ENCODE peak calls at places on chromosomes 6 and 20, in ten cellular contexts. One of them, this sample, is unnamed.
A peak's percentile ranks its signal among the peaks of the same experiment; 100 is the strongest.

GRCh38 chr20:20695250-20695816 is 17.1 kb downstream of the RALGAPA2 start:
- DNase-seq in aorta: no peak
- DNase-seq in pancreas: no peak
- DNase-seq in GM12878: no peak
- DNase-seq in Karpas-422: no peak
- DNase-seq in Peyer's patch: no peak
- DNase-seq in SJSA1: no peak
- DNase-seq in cardiac muscle cell: no peak
- DNase-seq in CD8-positive, alpha-beta memory T cell: no peak
- DNase-seq in fibroblast of lung: no peak
- DNase-seq in this sample: no peak

GRCh38 chr20:37276494-37277252 is 12.8 kb upstream of the MANBAL start:
- DNase-seq in aorta: peak; percentile 76
- DNase-seq in pancreas: peak; percentile 41
- DNase-seq in GM12878: no peak
- DNase-seq in Karpas-422: no peak
- DNase-seq in Peyer's patch: peak; percentile 56
- DNase-seq in SJSA1: no peak
- DNase-seq in cardiac muscle cell: no peak
- DNase-seq in CD8-positive, alpha-beta memory T cell: no peak
- DNase-seq in fibroblast of lung: peak; percentile 83
- DNase-seq in this sample: peak; percentile 49

GRCh38 chr6:118660218-118660569 is 8.8 kb upstream of the CEP85L start:
- DNase-seq in aorta: no peak
- DNase-seq in pancreas: peak; percentile 17
- DNase-seq in GM12878: no peak
- DNase-seq in Karpas-422: no peak
- DNase-seq in Peyer's patch: peak; percentile 44
- DNase-seq in SJSA1: no peak
- DNase-seq in cardiac muscle cell: peak; percentile 83
- DNase-seq in CD8-positive, alpha-beta memory T cell: peak; percentile 32
- DNase-seq in fibroblast of lung: no peak
- DNase-seq in this sample: no peak

GRCh38 chr20:32183947-32184635 is 23.5 kb downstream of the PLAGL2 start:
- DNase-seq in aorta: peak; percentile 24
- DNase-seq in pancreas: no peak
- DNase-seq in GM12878: no peak
- DNase-seq in Karpas-422: peak; percentile 59
- DNase-seq in Peyer's patch: no peak
- DNase-seq in SJSA1: no peak
- DNase-seq in cardiac muscle cell: no peak
- DNase-seq in CD8-positive, alpha-beta memory T cell: no peak
- DNase-seq in fibroblast of lung: no peak
- DNase-seq in this sample: no peak

GRCh38 chr6:134035823-134036296 is 16.6 kb downstream of the SLC2A12 start:
- DNase-seq in aorta: no peak
- DNase-seq in pancreas: peak; percentile 27
- DNase-seq in GM12878: peak; percentile 12
- DNase-seq in Karpas-422: no peak
- DNase-seq in Peyer's patch: no peak
- DNase-seq in SJSA1: peak; percentile 55
- DNase-seq in cardiac muscle cell: no peak
- DNase-seq in CD8-positive, alpha-beta memory T cell: no peak
- DNase-seq in fibroblast of lung: peak; percentile 92
- DNase-seq in this sample: no peak

GRCh38 chr20:1526896-1527295 is 30.6 kb downstream of the SIRPD start:
- DNase-seq in aorta: no peak
- DNase-seq in pancreas: no peak
- DNase-seq in GM12878: no peak
- DNase-seq in Karpas-422: no peak
- DNase-seq in Peyer's patch: no peak
- DNase-seq in SJSA1: no peak
- DNase-seq in cardiac muscle cell: no peak
- DNase-seq in CD8-positive, alpha-beta memory T cell: no peak
- DNase-seq in fibroblast of lung: no peak
- DNase-seq in this sample: no peak

GRCh38 chr6:113402541-113402940 is 454.6 kb upstream of the MARCKS start:
- DNase-seq in aorta: no peak
- DNase-seq in pancreas: peak; percentile 37
- DNase-seq in GM12878: no peak
- DNase-seq in Karpas-422: no peak
- DNase-seq in Peyer's patch: no peak
- DNase-seq in SJSA1: no peak
- DNase-seq in cardiac muscle cell: peak; percentile 8
- DNase-seq in CD8-positive, alpha-beta memory T cell: no peak
- DNase-seq in fibroblast of lung: no peak
- DNase-seq in this sample: no peak

GRCh38 chr6:163577404-163577803 is 162.9 kb downstream of the QKI start:
- DNase-seq in aorta: no peak
- DNase-seq in pancreas: no peak
- DNase-seq in GM12878: no peak
- DNase-seq in Karpas-422: no peak
- DNase-seq in Peyer's patch: no peak
- DNase-seq in SJSA1: no peak
- DNase-seq in cardiac muscle cell: no peak
- DNase-seq in CD8-positive, alpha-beta memory T cell: no peak
- DNase-seq in fibroblast of lung: no peak
- DNase-seq in this sample: no peak

GRCh38 chr6:104955927-104956662 is 812 bp upstream of the LIN28B start:
- DNase-seq in aorta: no peak
- DNase-seq in pancreas: no peak
- DNase-seq in GM12878: no peak
- DNase-seq in Karpas-422: peak; percentile 62
- DNase-seq in Peyer's patch: no peak
- DNase-seq in SJSA1: no peak
- DNase-seq in cardiac muscle cell: peak; percentile 75
- DNase-seq in CD8-positive, alpha-beta memory T cell: no peak
- DNase-seq in fibroblast of lung: no peak
- DNase-seq in this sample: no peak

GRCh38 chr6:104958720-104959452 is 2.0 kb downstream of the LIN28B start:
- DNase-seq in aorta: no peak
- DNase-seq in pancreas: no peak
- DNase-seq in GM12878: no peak
- DNase-seq in Karpas-422: peak; percentile 82
- DNase-seq in Peyer's patch: no peak
- DNase-seq in SJSA1: no peak
- DNase-seq in cardiac muscle cell: peak; percentile 38
- DNase-seq in CD8-positive, alpha-beta memory T cell: no peak
- DNase-seq in fibroblast of lung: no peak
- DNase-seq in this sample: no peak

GRCh38 chr6:104956663-104957294 is at the start of gene LIN28B:
- DNase-seq in aorta: no peak
- DNase-seq in pancreas: no peak
- DNase-seq in GM12878: no peak
- DNase-seq in Karpas-422: peak; percentile 87
- DNase-seq in Peyer's patch: no peak
- DNase-seq in SJSA1: no peak
- DNase-seq in cardiac muscle cell: peak; percentile 37
- DNase-seq in CD8-positive, alpha-beta memory T cell: no peak
- DNase-seq in fibroblast of lung: no peak
- DNase-seq in this sample: no peak

GRCh38 chr6:104958178-104958520 is 1.2 kb downstream of the LIN28B start:
- DNase-seq in aorta: no peak
- DNase-seq in pancreas: no peak
- DNase-seq in GM12878: no peak
- DNase-seq in Karpas-422: peak; percentile 58
- DNase-seq in Peyer's patch: no peak
- DNase-seq in SJSA1: no peak
- DNase-seq in cardiac muscle cell: no peak
- DNase-seq in CD8-positive, alpha-beta memory T cell: no peak
- DNase-seq in fibroblast of lung: no peak
- DNase-seq in this sample: no peak

GRCh38 chr6:104957301-104958177 is 632 bp downstream of the LIN28B start:
- DNase-seq in aorta: no peak
- DNase-seq in pancreas: no peak
- DNase-seq in GM12878: no peak
- DNase-seq in Karpas-422: peak; percentile 85
- DNase-seq in Peyer's patch: no peak
- DNase-seq in SJSA1: no peak
- DNase-seq in cardiac muscle cell: peak; percentile 41
- DNase-seq in CD8-positive, alpha-beta memory T cell: no peak
- DNase-seq in fibroblast of lung: no peak
- DNase-seq in this sample: no peak
- H3K4me3 ChIP-seq in aorta: no peak overlapping the region
- H3K4me3 ChIP-seq in pancreas: no peak overlapping the region
- H3K4me3 ChIP-seq in GM12878: no peak overlapping the region
- H3K4me3 ChIP-seq in Karpas-422: peak overlapping the region; percentile 67
- H3K4me3 ChIP-seq in Peyer's patch: no peak overlapping the region
- H3K4me3 ChIP-seq in SJSA1: no peak overlapping the region
- H3K4me3 ChIP-seq in cardiac muscle cell: peak overlapping the region; percentile 76
- H3K4me3 ChIP-seq in CD8-positive, alpha-beta memory T cell: no peak overlapping the region
- H3K4me3 ChIP-seq in fibroblast of lung: no peak overlapping the region
- H3K4me3 ChIP-seq in this sample: no peak overlapping the region

DNA sequence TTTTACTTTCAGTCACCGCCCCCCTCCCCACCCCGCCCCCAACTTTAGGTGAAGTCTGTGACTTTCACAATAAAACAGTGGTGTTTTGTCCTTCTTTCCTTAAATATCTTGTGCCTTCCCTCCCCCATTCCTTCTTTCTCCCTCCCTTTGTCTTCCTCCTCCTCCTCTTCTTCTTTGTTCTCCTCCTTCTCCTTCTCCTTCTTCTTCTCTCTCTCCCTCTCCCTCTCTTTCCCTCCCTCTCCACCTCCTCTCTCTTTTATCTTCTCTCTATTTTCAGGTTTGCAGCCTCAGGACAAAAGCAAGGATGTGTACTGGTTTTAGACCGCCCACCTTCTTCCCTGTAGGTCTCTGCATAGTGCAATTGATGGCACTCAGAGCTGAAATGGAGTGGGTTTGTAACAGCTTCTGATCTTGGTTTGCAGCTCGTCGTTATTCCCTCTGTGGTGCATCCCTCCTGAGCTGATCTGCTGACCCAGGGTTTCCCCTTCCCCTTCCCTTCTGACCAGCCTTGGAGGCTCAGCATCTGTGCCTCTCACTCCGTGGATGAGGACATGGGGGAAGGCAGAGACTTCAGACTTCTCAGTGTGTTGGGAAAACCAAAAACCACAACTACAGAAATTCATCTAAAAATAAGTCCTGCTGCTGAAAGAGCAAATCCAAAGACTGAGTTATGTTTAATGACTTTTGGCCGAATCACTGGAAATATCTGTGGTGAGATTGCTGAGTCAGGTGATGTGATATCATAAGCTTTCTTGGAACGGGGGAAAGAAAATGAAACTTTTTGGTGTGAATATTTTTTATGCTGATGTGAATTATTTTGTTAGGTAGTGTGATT is 6.9 kb downstream of the VGLL2 start:
- DNase-seq in aorta: no peak
- DNase-seq in pancreas: no peak
- DNase-seq in GM12878: no peak
- DNase-seq in Karpas-422: no peak
- DNase-seq in Peyer's patch: no peak
- DNase-seq in SJSA1: no peak
- DNase-seq in cardiac muscle cell: no peak
- DNase-seq in CD8-positive, alpha-beta memory T cell: no peak
- DNase-seq in fibroblast of lung: peak; percentile 50
- DNase-seq in this sample: no peak
- H3K27me3 ChIP-seq in aorta: no peaks in the 10 kb centered on the region
- H3K27me3 ChIP-seq in pancreas: peaks cover 61% of the 10 kb centered on the region
- H3K27me3 ChIP-seq in GM12878: peaks cover 22% of the 10 kb centered on the region
- H3K27me3 ChIP-seq in Karpas-422: no peaks in the 10 kb centered on the region
- H3K27me3 ChIP-seq in Peyer's patch: peaks cover 40% of the 10 kb centered on the region
- H3K27me3 ChIP-seq in SJSA1: peaks cover 22% of the 10 kb centered on the region
- H3K27me3 ChIP-seq in cardiac muscle cell: peaks cover 99% of the 10 kb centered on the region
- H3K27me3 ChIP-seq in CD8-positive, alpha-beta memory T cell: peaks cover 11% of the 10 kb centered on the region
- H3K27me3 ChIP-seq in fibroblast of lung: peaks cover 35% of the 10 kb centered on the region
- H3K27me3 ChIP-seq in this sample: peaks cover 4% of the 10 kb centered on the region

GRCh38 chr6:34525431-34526175 is 30.5 kb downstream of the SPDEF start:
- DNase-seq in aorta: peak; percentile 65
- DNase-seq in pancreas: no peak
- DNase-seq in GM12878: no peak
- DNase-seq in Karpas-422: no peak
- DNase-seq in Peyer's patch: no peak
- DNase-seq in SJSA1: no peak
- DNase-seq in cardiac muscle cell: no peak
- DNase-seq in CD8-positive, alpha-beta memory T cell: no peak
- DNase-seq in fibroblast of lung: no peak
- DNase-seq in this sample: no peak

GRCh38 chr6:34527751-34528670 is 28.1 kb downstream of the SPDEF start:
- DNase-seq in aorta: no peak
- DNase-seq in pancreas: no peak
- DNase-seq in GM12878: no peak
- DNase-seq in Karpas-422: no peak
- DNase-seq in Peyer's patch: no peak
- DNase-seq in SJSA1: no peak
- DNase-seq in cardiac muscle cell: no peak
- DNase-seq in CD8-positive, alpha-beta memory T cell: no peak
- DNase-seq in fibroblast of lung: no peak
- DNase-seq in this sample: no peak

GRCh38 chr6:34524989-34525388 is 31.1 kb downstream of the SPDEF start:
- DNase-seq in aorta: no peak
- DNase-seq in pancreas: no peak
- DNase-seq in GM12878: no peak
- DNase-seq in Karpas-422: no peak
- DNase-seq in Peyer's patch: no peak
- DNase-seq in SJSA1: no peak
- DNase-seq in cardiac muscle cell: no peak
- DNase-seq in CD8-positive, alpha-beta memory T cell: no peak
- DNase-seq in fibroblast of lung: no peak
- DNase-seq in this sample: no peak

GRCh38 chr6:34526992-34527728 is 29.0 kb downstream of the SPDEF start:
- DNase-seq in aorta: peak; percentile 99
- DNase-seq in pancreas: peak; percentile 94
- DNase-seq in GM12878: peak; percentile 54
- DNase-seq in Karpas-422: peak; percentile 97
- DNase-seq in Peyer's patch: peak; percentile 97
- DNase-seq in SJSA1: peak; percentile 95
- DNase-seq in cardiac muscle cell: peak; percentile 96
- DNase-seq in CD8-positive, alpha-beta memory T cell: peak; percentile 93
- DNase-seq in fibroblast of lung: peak; percentile 83
- DNase-seq in this sample: peak; percentile 89

DNA sequence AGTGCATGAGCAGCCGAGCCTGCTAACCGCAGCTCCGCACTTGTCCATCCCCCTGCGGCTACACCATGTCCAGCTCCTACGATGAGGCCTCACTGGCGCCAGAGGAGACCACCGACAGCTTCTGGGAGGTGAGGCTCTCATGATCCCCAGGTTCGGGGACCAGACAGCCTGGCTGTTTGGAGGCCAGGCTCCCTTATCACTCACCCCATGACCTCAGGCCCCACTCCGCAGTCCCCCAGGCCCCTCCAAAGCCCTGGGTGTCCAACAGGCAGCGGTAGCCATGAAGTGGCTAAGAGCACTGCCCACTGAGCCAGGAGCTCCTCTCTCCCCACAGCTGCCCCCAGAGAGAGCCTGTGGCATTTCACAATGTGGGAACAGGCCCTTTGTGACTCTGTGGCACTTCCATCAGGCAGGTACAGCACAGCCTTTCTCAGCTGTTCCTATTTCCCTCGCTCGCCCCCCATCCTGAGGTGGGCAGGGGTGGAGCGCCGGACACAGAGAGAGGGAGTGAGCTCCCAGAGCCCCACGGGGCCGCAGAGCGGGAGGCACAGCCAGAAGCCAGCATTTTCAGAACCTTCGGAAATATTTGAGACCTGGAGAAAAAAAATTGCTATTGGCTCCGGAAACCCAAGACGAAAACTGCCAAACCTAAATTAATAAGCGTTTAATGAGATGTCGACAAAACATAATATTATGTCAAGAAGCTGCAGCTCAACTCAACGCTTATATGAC is 29.7 kb downstream of the SPDEF start:
- DNase-seq in aorta: peak; percentile 70
- DNase-seq in pancreas: no peak
- DNase-seq in GM12878: no peak
- DNase-seq in Karpas-422: no peak
- DNase-seq in Peyer's patch: no peak
- DNase-seq in SJSA1: no peak
- DNase-seq in cardiac muscle cell: no peak
- DNase-seq in CD8-positive, alpha-beta memory T cell: no peak
- DNase-seq in fibroblast of lung: no peak
- DNase-seq in this sample: no peak
- H3K4me3 ChIP-seq in aorta: no peak overlapping the region
- H3K4me3 ChIP-seq in pancreas: peak overlapping the region; percentile 20
- H3K4me3 ChIP-seq in GM12878: no peak overlapping the region
- H3K4me3 ChIP-seq in Karpas-422: peak overlapping the region; percentile 52
- H3K4me3 ChIP-seq in Peyer's patch: peak overlapping the region; percentile 15
- H3K4me3 ChIP-seq in SJSA1: no peak overlapping the region
- H3K4me3 ChIP-seq in cardiac muscle cell: peak overlapping the region; percentile 11
- H3K4me3 ChIP-seq in CD8-positive, alpha-beta memory T cell: no peak overlapping the region
- H3K4me3 ChIP-seq in fibroblast of lung: no peak overlapping the region
- H3K4me3 ChIP-seq in this sample: no peak overlapping the region

GRCh38 chr6:127635091-127635490 is 58.1 kb downstream of the C6orf58 start:
- DNase-seq in aorta: no peak
- DNase-seq in pancreas: no peak
- DNase-seq in GM12878: no peak
- DNase-seq in Karpas-422: no peak
- DNase-seq in Peyer's patch: no peak
- DNase-seq in SJSA1: no peak
- DNase-seq in cardiac muscle cell: no peak
- DNase-seq in CD8-positive, alpha-beta memory T cell: no peak
- DNase-seq in fibroblast of lung: no peak
- DNase-seq in this sample: no peak

GRCh38 chr6:127634178-127634577 is 57.2 kb downstream of the C6orf58 start:
- DNase-seq in aorta: no peak
- DNase-seq in pancreas: no peak
- DNase-seq in GM12878: no peak
- DNase-seq in Karpas-422: no peak
- DNase-seq in Peyer's patch: no peak
- DNase-seq in SJSA1: no peak
- DNase-seq in cardiac muscle cell: no peak
- DNase-seq in CD8-positive, alpha-beta memory T cell: no peak
- DNase-seq in fibroblast of lung: no peak
- DNase-seq in this sample: no peak

GRCh38 chr6:127641905-127642304 is 64.9 kb downstream of the C6orf58 start:
- DNase-seq in aorta: no peak
- DNase-seq in pancreas: no peak
- DNase-seq in GM12878: no peak
- DNase-seq in Karpas-422: peak; percentile 68
- DNase-seq in Peyer's patch: no peak
- DNase-seq in SJSA1: no peak
- DNase-seq in cardiac muscle cell: peak; percentile 49
- DNase-seq in CD8-positive, alpha-beta memory T cell: no peak
- DNase-seq in fibroblast of lung: peak; percentile 25
- DNase-seq in this sample: no peak

GRCh38 chr6:127637830-127638229 is 60.9 kb downstream of the C6orf58 start:
- DNase-seq in aorta: no peak
- DNase-seq in pancreas: no peak
- DNase-seq in GM12878: no peak
- DNase-seq in Karpas-422: no peak
- DNase-seq in Peyer's patch: no peak
- DNase-seq in SJSA1: no peak
- DNase-seq in cardiac muscle cell: no peak
- DNase-seq in CD8-positive, alpha-beta memory T cell: no peak
- DNase-seq in fibroblast of lung: no peak
- DNase-seq in this sample: no peak
- H3K27me3 ChIP-seq in aorta: no peaks in the 10 kb centered on the region
- H3K27me3 ChIP-seq in pancreas: no peaks in the 10 kb centered on the region
- H3K27me3 ChIP-seq in GM12878: no peaks in the 10 kb centered on the region
- H3K27me3 ChIP-seq in Karpas-422: no peaks in the 10 kb centered on the region
- H3K27me3 ChIP-seq in Peyer's patch: no peaks in the 10 kb centered on the region
- H3K27me3 ChIP-seq in SJSA1: peaks cover 4% of the 10 kb centered on the region
- H3K27me3 ChIP-seq in cardiac muscle cell: no peaks in the 10 kb centered on the region
- H3K27me3 ChIP-seq in CD8-positive, alpha-beta memory T cell: no peaks in the 10 kb centered on the region
- H3K27me3 ChIP-seq in fibroblast of lung: no peaks in the 10 kb centered on the region
- H3K27me3 ChIP-seq in this sample: no peaks in the 10 kb centered on the region

This sample was measured in GM06990.